ENCODE peak calls at places on chromosomes 3 and 15, in four cellular contexts. V, U, T and M are unnamed samples.

GRCh38 chr15:35912196-35912595 is 366.2 kb upstream of the DPH6 start:
- DNase-seq in U (no peak), V (no peak), T (no peak), M (no peak)

GRCh38 chr3:186258968-186259367 is 103.1 kb downstream of the DGKG start:
- DNase-seq in T (no peak), V (no peak), U (no peak), M (no peak)

GRCh38 chr15:56988219-56988618 is 69.8 kb downstream of the TCF12 start:
- DNase-seq in U (no peak), T (no peak), V (no peak), M (no peak)

GRCh38 chr15:56208185-56208584 is 35.5 kb downstream of the RFX7 start:
- DNase-seq in T (no peak), U (no peak), V (no peak), M (no peak)

GRCh38 chr3:146164071-146164470 is 3.1 kb upstream of the PLOD2 start:
- DNase-seq in T (no peak), V (no peak), U (no peak), M (no peak)

GRCh38 chr3:12249519-12249918 is 39.4 kb upstream of the PPARG start:
- DNase-seq in T (no peak), V (no peak), U (no peak), M (no peak)

GRCh38 chr3:178709047-178709446 is 172.8 kb downstream of the KCNMB2 start:
- DNase-seq in T (no peak), V (no peak), U (no peak), M (no peak)

GRCh38 chr3:13419356-13420050 is 619 bp downstream of the NUP210 start:
- DNase-seq in T (peak), U (peak), V (peak), M (no peak)

GRCh38 chr3:146646251-146646650 is 41.1 kb upstream of the PLSCR5 start:
- DNase-seq in T (no peak), U (no peak), V (no peak), M (no peak)

GRCh38 chr3:39250116-39250747 is 29.6 kb downstream of the CX3CR1 start:
- DNase-seq in V (no peak), T (no peak), U (no peak), M (no peak)

GRCh38 chr3:66808891-66809578 is 189.1 kb upstream of the KBTBD8 start:
- DNase-seq in T (no peak), U (no peak), V (no peak), M (no peak)

GRCh38 chr3:123448503-123449091 is at the start of gene ADCY5:
- DNase-seq in T (peak), U (peak), V (peak), M (peak)

GRCh38 chr3:194370753-194371152 is 1.2 kb upstream of the LRRC15 start:
- DNase-seq in V (no peak), T (no peak), U (no peak), M (no peak)

GRCh38 chr3:99315896-99316295 is 322.5 kb upstream of the COL8A1 start:
- DNase-seq in V (no peak), T (no peak), U (no peak), M (no peak)

GRCh38 chr3:32913790-32914446 is 37.5 kb upstream of the CCR4 start:
- DNase-seq in U (no peak), T (no peak), V (no peak), M (no peak)

GRCh38 chr3:194928831-194929594 is 243.3 kb downstream of the FAM43A start:
- DNase-seq in U (no peak), T (no peak), V (peak), M (no peak)

GRCh38 chr3:140863481-140864084 is 78.1 kb upstream of the SLC25A36 start:
- DNase-seq in U (no peak), V (peak), T (no peak), M (peak)

GRCh38 chr15:72856549-72857040 is 73.0 kb upstream of the ADPGK start:
- DNase-seq in V (no peak), U (no peak), T (peak), M (no peak)

DNA sequence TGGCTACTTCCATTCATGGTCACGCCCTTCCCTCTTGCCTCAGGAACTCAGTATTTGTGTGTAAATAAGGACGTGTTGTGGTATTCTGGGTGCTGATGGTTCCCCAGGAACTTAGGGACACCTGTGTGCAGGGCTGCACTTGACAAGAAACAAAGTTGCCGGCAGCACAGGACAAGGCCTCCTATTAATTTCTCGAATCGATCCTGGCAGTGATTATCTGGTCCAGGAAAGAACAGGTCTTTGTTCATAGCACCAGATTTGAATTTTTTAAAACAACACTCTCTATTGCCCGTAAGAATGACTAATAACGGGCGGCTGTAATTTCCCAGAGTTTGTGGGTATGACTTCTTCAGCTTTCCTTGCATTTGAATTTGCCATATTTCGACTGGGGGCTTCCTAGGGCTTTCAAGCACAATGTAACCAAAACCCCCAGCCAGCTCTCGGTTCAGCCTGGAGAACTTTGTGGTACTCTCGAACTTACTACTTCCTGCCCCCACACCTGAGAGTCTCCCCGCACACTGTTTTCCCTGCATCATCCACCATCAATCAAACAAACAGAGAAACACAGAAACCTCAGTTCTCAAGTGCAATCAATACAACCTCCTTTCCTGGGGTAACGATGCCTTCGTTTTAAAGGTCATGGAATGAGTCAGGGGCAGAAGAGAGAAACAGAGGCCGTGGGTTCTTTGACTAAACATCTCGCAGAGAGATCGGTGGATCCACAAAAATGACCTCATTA is 241.7 kb upstream of the ICE2 start:
- DNase-seq in U (no peak), V (no peak), T (no peak), M (no peak)
- TF ChIP-seq CTCF in U (no peak), V (no peak), T (no peak), M (no peak)

GRCh38 chr3:114370537-114371174 is 76.8 kb downstream of the TIGIT start:
- DNase-seq in U (no peak), T (no peak), V (no peak), M (no peak)
- TF ChIP-seq CTCF in U (no peak), T (no peak), V (no peak), M (no peak)

GRCh38 chr3:174218011-174218410 is 641.1 kb upstream of the NAALADL2 start:
- DNase-seq in V (no peak), U (no peak), T (no peak), M (no peak)
- TF ChIP-seq CTCF in V (no peak), U (no peak), T (no peak), M (no peak)

DNA sequence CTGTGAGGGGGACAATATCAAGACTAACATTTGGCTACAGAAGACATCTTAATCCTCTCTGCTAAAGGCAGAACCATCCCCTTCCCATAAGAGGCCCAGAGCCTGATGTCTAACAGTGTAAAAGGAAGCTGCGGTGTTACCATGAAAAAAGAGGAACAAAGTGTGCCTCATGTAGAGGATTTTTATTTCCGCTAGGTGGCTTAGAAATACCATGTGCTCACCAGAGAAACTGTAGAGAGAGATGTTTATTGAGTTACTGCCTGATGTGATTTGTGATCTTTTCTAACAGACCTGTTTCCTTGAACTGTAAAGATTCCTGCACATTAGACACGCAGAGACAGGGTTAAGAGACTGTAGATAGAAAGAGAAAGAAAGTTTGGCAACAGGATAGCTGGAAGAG is 22.1 kb downstream of the OR5H15 start:
- DNase-seq in T (no peak), V (no peak), U (no peak), M (no peak)
- TF ChIP-seq CTCF in T (peak), V (peak), U (peak), M (no peak)

DNA sequence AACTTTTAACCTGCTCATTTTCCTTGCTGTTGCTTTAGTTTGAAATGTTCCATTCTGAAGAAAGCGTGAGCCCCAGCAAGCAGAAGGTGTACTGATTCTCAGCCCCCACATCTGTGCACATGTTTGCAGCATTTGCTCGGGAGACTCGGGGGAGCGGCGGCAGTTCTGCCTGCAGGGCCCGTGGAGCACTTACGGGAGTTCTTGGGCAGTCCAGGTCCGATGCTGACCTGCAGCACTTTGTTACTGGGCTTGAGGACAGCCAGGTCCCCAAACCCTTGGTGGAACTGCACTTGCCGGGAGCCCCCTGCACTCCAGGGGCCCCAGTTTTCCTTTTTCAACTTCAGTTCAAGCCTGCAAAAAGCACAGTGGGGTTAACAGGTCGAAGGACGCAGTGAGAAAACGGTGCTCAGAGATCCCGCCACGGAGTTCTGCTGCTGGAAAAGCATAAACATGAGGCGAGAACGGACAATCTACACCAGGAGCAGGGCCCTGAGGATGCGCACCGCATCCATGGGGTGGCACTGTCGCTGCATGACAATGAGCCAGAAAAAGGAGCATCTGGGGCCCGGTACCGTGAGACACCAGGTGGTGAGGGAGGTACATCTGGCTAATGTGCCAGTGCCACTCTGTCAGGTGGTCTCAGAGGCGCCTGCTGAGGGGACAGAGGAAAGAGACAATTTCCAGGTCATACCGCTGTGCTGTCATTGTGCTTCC is 45.6 kb upstream of the LDHAL6B start:
- DNase-seq in U (peak), T (no peak), V (peak), M (no peak)
- TF ChIP-seq CTCF in U (peak), T (peak), V (peak), M (no peak)

GRCh38 chr15:101068961-101069734 is 150.0 kb downstream of the LRRK1 start:
- DNase-seq in V (peak), T (peak), U (no peak), M (no peak)
- TF ChIP-seq CTCF in V (peak), T (no peak), U (no peak), M (no peak)

GRCh38 chr15:84819291-84819768 is 2.2 kb downstream of the ALPK3 start:
- DNase-seq in V (no peak), U (no peak), T (peak), M (no peak)

GRCh38 chr15:84817461-84818081 is 415 bp downstream of the ALPK3 start:
- DNase-seq in V (peak), T (peak), U (no peak), M (no peak)

GRCh38 chr15:84819791-84820190 is 2.6 kb downstream of the ALPK3 start:
- DNase-seq in T (no peak), V (no peak), U (no peak), M (no peak)

GRCh38 chr15:84816694-84817460 is at the start of gene ALPK3:
- DNase-seq in U (peak), V (peak), T (no peak), M (peak)

GRCh38 chr15:84818221-84819131 is 1.3 kb downstream of the ALPK3 start:
- DNase-seq in T (peak), U (no peak), V (peak), M (no peak)
- TF ChIP-seq CTCF in T (no peak), U (no peak), V (no peak), M (no peak)

DNA sequence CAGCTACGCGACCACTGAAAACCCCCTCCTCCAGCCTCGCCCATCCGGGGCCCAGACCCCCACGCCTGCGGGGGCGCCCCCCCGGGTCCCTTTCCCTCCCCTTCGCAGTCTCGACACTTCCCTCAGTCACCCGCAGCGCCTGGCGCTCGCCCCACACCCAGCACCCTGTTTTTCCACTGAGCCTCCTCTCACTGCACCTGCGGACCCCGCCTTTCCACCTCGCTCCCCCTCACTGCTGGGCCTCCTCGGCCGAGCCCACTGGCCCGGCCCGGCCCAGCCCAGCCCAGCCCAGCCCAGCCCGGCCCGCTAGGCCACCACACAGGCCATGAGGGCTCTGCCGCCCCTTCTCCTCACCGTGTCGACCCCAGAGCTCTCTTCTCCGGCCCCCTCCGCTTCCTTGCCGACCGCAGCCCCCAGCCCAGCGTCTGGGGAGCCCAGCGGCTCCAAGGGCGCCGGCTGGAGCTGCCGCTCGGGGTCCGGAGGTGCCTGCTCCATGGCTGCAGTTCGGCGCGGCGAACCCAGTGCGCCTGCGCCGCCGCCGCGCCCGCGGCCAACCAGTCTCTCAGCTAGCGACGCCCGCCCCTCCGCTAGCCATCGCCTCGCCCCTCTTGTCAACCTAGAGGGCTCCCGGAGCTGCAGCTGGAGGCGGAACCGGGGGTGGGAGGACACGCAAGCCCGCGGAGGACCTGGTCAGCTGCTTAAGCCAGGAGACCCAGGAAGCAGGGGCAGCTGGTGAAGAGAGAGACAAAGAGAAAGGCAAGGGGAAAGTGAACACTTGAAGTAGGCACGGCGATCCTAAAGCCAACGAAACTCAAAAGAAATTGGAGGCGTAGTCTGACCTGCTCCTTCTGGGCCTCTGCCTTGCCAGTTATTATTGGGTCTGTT is at the start of gene SNX4:
- DNase-seq in T (peak), V (peak), U (peak), M (peak)
- TF ChIP-seq CTCF in T (no peak), V (no peak), U (peak), M (no peak)

DNA sequence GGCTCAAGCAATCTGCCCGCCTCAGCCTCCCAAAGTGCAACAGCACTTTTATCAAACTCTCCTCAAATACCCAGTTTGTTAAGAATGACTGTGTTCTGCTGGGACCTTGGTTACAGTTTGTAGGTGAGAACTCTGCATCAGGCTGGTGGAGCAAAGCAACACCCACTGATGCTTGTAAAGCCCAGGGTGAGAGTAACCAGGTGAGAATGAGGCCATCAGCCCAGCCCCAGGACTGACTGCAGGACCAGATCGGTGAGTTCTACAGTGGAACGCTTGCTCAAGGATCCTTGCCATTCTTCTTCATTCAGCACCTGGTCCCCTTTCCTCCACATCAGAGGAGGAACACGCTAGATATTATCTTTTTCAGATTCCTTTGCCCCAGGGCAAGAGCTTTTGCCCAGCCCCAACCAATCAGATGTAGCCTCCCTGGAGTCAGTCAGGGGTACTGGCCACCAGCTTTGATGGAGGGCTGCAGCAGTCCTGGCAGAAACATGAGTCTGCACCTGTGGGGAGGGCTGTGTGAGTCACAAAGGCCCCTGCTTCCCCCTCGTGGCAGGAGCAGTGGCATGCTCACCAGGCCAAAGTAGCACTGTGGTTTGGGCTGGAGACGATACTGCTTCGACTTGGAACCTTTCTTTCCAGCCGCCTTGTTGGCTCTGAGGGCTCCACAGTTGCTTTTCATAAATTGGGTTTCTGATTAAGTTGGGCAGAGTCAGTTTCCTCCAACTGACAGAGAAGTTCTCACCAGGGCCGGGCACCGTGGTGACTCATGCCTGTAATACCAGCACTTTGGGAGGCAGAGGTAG is 3.5 kb upstream of the SHISA5 start:
- DNase-seq in V (peak), U (no peak), T (peak), M (peak)
- TF ChIP-seq CTCF in V (peak), U (peak), T (peak), M (no peak)

GRCh38 chr3:182908471-182908870 is 71.9 kb downstream of the DCUN1D1 start:
- DNase-seq in U (no peak), T (no peak), V (no peak), M (no peak)

GRCh38 chr3:182906036-182906435 is 74.3 kb downstream of the DCUN1D1 start:
- DNase-seq in T (no peak), U (no peak), V (no peak), M (no peak)

GRCh38 chr3:182905623-182906022 is 74.7 kb downstream of the DCUN1D1 start:
- DNase-seq in T (no peak), U (no peak), V (no peak), M (no peak)

GRCh38 chr3:182902236-182902635 is 78.1 kb downstream of the DCUN1D1 start:
- DNase-seq in U (no peak), V (no peak), T (no peak), M (no peak)

GRCh38 chr3:182904164-182904563 is 76.2 kb downstream of the DCUN1D1 start:
- DNase-seq in V (no peak), U (no peak), T (no peak), M (no peak)
- TF ChIP-seq CTCF in V (peak), U (no peak), T (no peak), M (no peak)